ENCODE peak calls at places on chromosomes 1 and 21, in six cellular contexts. R, J, B, D, P and S are unnamed samples. For H3K4me1, the result is how much of the 10 kb centered on the place peaks cover.

GRCh38 chr1:27650527-27651175 is 15.7 kb upstream of the FGR start:
- DNase-seq in B (no peak), P (no peak), J (peak), R (no peak), D (no peak), S (no peak)

GRCh38 chr1:162276493-162276892 is 100.2 kb downstream of the SPATA46 start:
- DNase-seq in P (no peak), D (no peak), R (no peak), B (no peak), J (no peak), S (no peak)

GRCh38 chr1:12615916-12616708 is 1.9 kb downstream of the DHRS3 start:
- DNase-seq in B (peak), D (no peak), R (no peak), J (peak), P (peak), S (peak)

GRCh38 chr1:99767996-99768524 is 1.6 kb upstream of the FRRS1 start:
- DNase-seq in B (no peak), P (no peak), R (no peak), D (no peak), J (no peak), S (no peak)

GRCh38 chr1:5108740-5109139 is 454.3 kb downstream of the AJAP1 start:
- DNase-seq in B (no peak), R (no peak), P (no peak), J (no peak), D (no peak), S (no peak)

GRCh38 chr1:159473335-159473734 is 33.8 kb downstream of the OR10J1 start:
- DNase-seq in B (no peak), D (no peak), P (no peak), R (no peak), J (no peak), S (no peak)

GRCh38 chr1:95022527-95022926 is 50.2 kb downstream of the ALG14 start:
- DNase-seq in D (no peak), R (no peak), J (no peak), P (no peak), B (no peak), S (no peak)

GRCh38 chr21:14591882-14592281 is 45.8 kb upstream of the SAMSN1 start:
- DNase-seq in B (no peak), J (no peak), D (no peak), P (peak), R (no peak), S (no peak)

GRCh38 chr1:226443439-226443838 is 35.5 kb upstream of the PARP1 start:
- DNase-seq in J (no peak), R (no peak), D (no peak), B (no peak), P (no peak), S (no peak)

GRCh38 chr1:115493834-115494233 is 147.9 kb upstream of the VANGL1 start:
- DNase-seq in B (no peak), P (no peak), D (no peak), J (no peak), R (no peak), S (no peak)

GRCh38 chr1:18091660-18092446 is 15.7 kb upstream of the IGSF21 start:
- DNase-seq in B (peak), R (no peak), D (no peak), P (peak), J (no peak), S (peak)

GRCh38 chr1:60867782-60868181 is 214.6 kb upstream of the NFIA start:
- DNase-seq in B (no peak), R (peak), J (no peak), D (no peak), P (no peak), S (no peak)

GRCh38 chr1:15941044-15941840 is 34.7 kb downstream of the ZBTB17 start:
- DNase-seq in P (no peak), D (no peak), J (no peak), R (no peak), B (no peak), S (no peak)

GRCh38 chr1:40787733-40788560 is 4.4 kb downstream of the KCNQ4 start:
- DNase-seq in D (no peak), R (no peak), B (no peak), P (no peak), J (no peak), S (no peak)

GRCh38 chr1:172496678-172497077 is 36.3 kb upstream of the SUCO start:
- DNase-seq in P (no peak), B (no peak), D (no peak), J (no peak), R (no peak), S (no peak)

GRCh38 chr1:159008744-159009188 is 941 bp upstream of the IFI16 start:
- DNase-seq in J (no peak), R (no peak), B (no peak), P (no peak), D (peak), S (no peak)

GRCh38 chr1:46166521-46167462 is 8.1 kb upstream of the TSPAN1 start:
- DNase-seq in R (no peak), D (peak), J (peak), B (peak), P (peak), S (no peak)

GRCh38 chr1:169129109-169129789 is 22.8 kb downstream of the ATP1B1 start:
- DNase-seq in B (no peak), P (no peak), R (no peak), J (no peak), D (no peak), S (no peak)

GRCh38 chr1:182248721-182249120 is 142.9 kb downstream of the GLUL start:
- DNase-seq in D (no peak), B (no peak), J (no peak), R (no peak), P (no peak), S (no peak)

GRCh38 chr1:225422033-225422605 is 5.7 kb downstream of the LBR start:
- DNase-seq in B (no peak), P (no peak), D (no peak), R (no peak), J (no peak), S (no peak)

GRCh38 chr1:230853736-230854135 is 14.6 kb downstream of the C1orf198 start:
- DNase-seq in B (no peak), R (no peak), J (no peak), D (no peak), P (no peak), S (no peak)

GRCh38 chr1:54681396-54681795 is 34.3 kb upstream of the TTC4 start:
- DNase-seq in J (no peak), B (no peak), R (no peak), D (no peak), P (no peak), S (no peak)

GRCh38 chr1:167442142-167442848 is 76.0 kb downstream of the CD247 start:
- DNase-seq in P (peak), B (peak), J (peak), D (peak), R (peak), S (peak)

GRCh38 chr1:155003766-155004351 is 1.3 kb downstream of the ZBTB7B start:
- DNase-seq in R (no peak), J (peak), D (no peak), P (peak), B (peak), S (no peak)

GRCh38 chr1:84913025-84913892 is 20.3 kb upstream of the LPAR3 start:
- DNase-seq in P (no peak), R (peak), J (no peak), B (no peak), D (no peak), S (no peak)

GRCh38 chr1:84368441-84368840 is 29.8 kb upstream of the DNASE2B start:
- DNase-seq in B (no peak), P (no peak), D (no peak), R (no peak), J (no peak), S (no peak)

GRCh38 chr1:154856544-154856943 is 13.5 kb downstream of the KCNN3 start:
- DNase-seq in R (no peak), B (no peak), D (no peak), P (no peak), J (no peak), S (no peak)

GRCh38 chr21:42061195-42061865 is 9.8 kb upstream of the UMODL1 start:
- DNase-seq in D (peak), B (no peak), P (no peak), R (no peak), J (peak), S (no peak)

GRCh38 chr1:183163311-183163710 is 22.8 kb upstream of the LAMC2 start:
- DNase-seq in D (no peak), J (no peak), P (no peak), R (no peak), B (no peak), S (no peak)

GRCh38 chr1:5994713-5995621 is 2.7 kb upstream of the NPHP4 start:
- DNase-seq in P (peak), B (no peak), J (peak), R (no peak), D (peak), S (no peak)

GRCh38 chr1:36743286-36744005 is 260.7 kb upstream of the CSF3R start:
- DNase-seq in P (no peak), D (no peak), B (peak), J (no peak), R (no peak), S (no peak)

GRCh38 chr21:38471766-38472165 is 26.5 kb downstream of the ERG start:
- DNase-seq in D (no peak), J (no peak), R (no peak), P (no peak), B (no peak), S (no peak)

GRCh38 chr1:42340898-42341297 is 5.9 kb upstream of the FOXJ3 start:
- DNase-seq in J (no peak), P (no peak), R (no peak), B (no peak), D (no peak), S (no peak)

GRCh38 chr1:1600861-1601563 is 1.1 kb upstream of the FNDC10 start:
- DNase-seq in D (no peak), P (no peak), J (peak), B (peak), R (no peak), S (no peak)

GRCh38 chr1:39672551-39672947 is 642 bp upstream of the NT5C1A start:
- DNase-seq in D (peak), J (no peak), B (no peak), R (peak), P (no peak), S (no peak)

GRCh38 chr1:193417420-193417819 is 231.0 kb upstream of the B3GALT2 start:
- DNase-seq in B (no peak), J (no peak), P (no peak), D (peak), R (no peak), S (no peak)

GRCh38 chr1:193417945-193418744 is 231.7 kb upstream of the B3GALT2 start:
- DNase-seq in R (no peak), J (no peak), P (no peak), D (no peak), B (no peak), S (no peak)

GRCh38 chr1:193416226-193416625 is 229.8 kb upstream of the B3GALT2 start:
- DNase-seq in D (no peak), J (no peak), P (no peak), R (no peak), B (no peak), S (no peak)

GRCh38 chr1:193421487-193421886 is 235.1 kb upstream of the B3GALT2 start:
- DNase-seq in B (no peak), D (no peak), R (no peak), J (no peak), P (no peak), S (no peak)

DNA sequence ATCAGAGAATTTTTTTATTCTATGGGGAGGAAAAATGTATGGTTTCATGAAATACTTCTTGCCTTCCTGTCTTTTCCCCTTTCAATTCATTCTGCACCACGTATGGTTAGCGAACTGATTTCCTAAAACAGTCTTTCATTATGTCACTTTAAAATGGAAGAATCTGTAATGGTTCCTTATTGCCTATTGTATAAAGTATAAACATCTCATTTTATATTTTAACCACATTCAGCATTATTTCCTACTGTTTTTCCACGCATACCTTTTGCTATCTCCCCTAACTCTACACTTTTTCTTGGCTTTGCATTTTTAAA is 232.3 kb upstream of the B3GALT2 start:
- DNase-seq in R (no peak), D (no peak), P (no peak), J (no peak), B (no peak), S (no peak)
- H3K4me3 ChIP-seq in R (no peak), D (peak), P (peak), J (peak), B (peak), S (peak)

GRCh38 chr1:21901473-21901847 is 35.6 kb downstream of the HSPG2 start:
- DNase-seq in R (no peak), B (peak), D (no peak), J (no peak), P (peak), S (peak)

GRCh38 chr1:21900766-21901472 is 36.2 kb downstream of the HSPG2 start:
- DNase-seq in D (no peak), P (no peak), R (no peak), B (no peak), J (no peak), S (no peak)

GRCh38 chr1:21901986-21902377 is 35.1 kb downstream of the HSPG2 start:
- DNase-seq in P (no peak), J (no peak), B (no peak), D (no peak), R (no peak), S (no peak)

GRCh38 chr1:21903638-21904474 is 33.3 kb downstream of the HSPG2 start:
- DNase-seq in R (no peak), B (no peak), D (no peak), J (no peak), P (no peak), S (no peak)

GRCh38 chr1:21902378-21903012 is 34.6 kb downstream of the HSPG2 start:
- DNase-seq in R (no peak), D (no peak), B (no peak), P (no peak), J (no peak), S (no peak)
- H3K4me1 ChIP-seq in R (under half), D (under half), B (under half), P (half or more), J (half or more), S (half or more)

GRCh38 chr21:35444391-35444790 is 395.3 kb upstream of the RUNX1 start:
- DNase-seq in J (no peak), D (no peak), R (no peak), B (no peak), P (no peak), S (no peak)
- H3K4me3 ChIP-seq in J (no peak), D (no peak), R (no peak), B (no peak), P (no peak), S (no peak)

GRCh38 chr1:203640117-203640516 is 13.5 kb downstream of the ATP2B4 start:
- DNase-seq in R (no peak), J (no peak), P (no peak), D (no peak), B (no peak), S (no peak)
- H3K4me1 ChIP-seq in R (under half), J (half or more), P (under half), D (under half), B (under half), S (half or more)

GRCh38 chr1:209686319-209686718 is 11.1 kb downstream of the G0S2 start:
- DNase-seq in R (no peak), J (no peak), D (no peak), P (no peak), B (no peak), S (no peak)
- H3K4me3 ChIP-seq in R (no peak), J (no peak), D (no peak), P (no peak), B (no peak), S (no peak)